ENCODE peak calls at places on chromosomes 5 and 9, in seven cellular contexts. P is stimulated activated naive CD8-positive, alpha-beta T cell treated with anti-CD3 and anti-CD28 coated beads, Interleukin-15, amount 100 ng/mL, for 72 hours; M is NCI-H2029 treated with DMSO at 0.1 percent for 48 hours; N is heart right ventricle; F is nephron progenitor cell; J is neural crest cell; R is activated CD4-positive, alpha-beta T cell treated with anti-CD3 and anti-CD28 coated beads, Interleukin-2, amount 50 U/mL, for 24 hours. K is an unnamed sample.

GRCh38 chr5:149224282-149224681 is 47.4 kb upstream of the AFAP1L1 start:
- DNase-seq in P (no peak), M (no peak), N (peak), F (no peak), J (no peak), R (no peak), K (no peak)

GRCh38 chr9:133277467-133277866 is 2.5 kb upstream of the ABO start:
- DNase-seq in P (no peak), M (no peak), N (no peak), F (no peak), J (no peak), R (no peak), K (no peak)

GRCh38 chr5:59287884-59288283 is 605.6 kb downstream of the PDE4D start:
- DNase-seq in P (no peak), M (no peak), N (no peak), F (no peak), J (no peak), R (no peak), K (no peak)

GRCh38 chr9:32558408-32558914 is 6.1 kb upstream of the TOPORS start:
- DNase-seq in P (no peak), M (no peak), N (no peak), F (no peak), J (no peak), R (no peak), K (no peak)

GRCh38 chr5:36689225-36689624 is 82.8 kb downstream of the SLC1A3 start:
- DNase-seq in P (no peak), M (no peak), N (no peak), F (no peak), J (no peak), R (no peak), K (no peak)

GRCh38 chr9:75238311-75238976 is 150.1 kb downstream of the OSTF1 start:
- DNase-seq in P (peak), M (peak), N (no peak), F (peak), J (peak), R (peak), K (no peak)

GRCh38 chr5:134003064-134003956 is 1.5 kb downstream of the VDAC1 start:
- DNase-seq in P (no peak), M (no peak), N (no peak), F (no peak), J (no peak), R (peak), K (no peak)

GRCh38 chr5:171750316-171750788 is 35.3 kb upstream of the SMIM23 start:
- DNase-seq in P (no peak), M (no peak), N (peak), F (no peak), J (no peak), R (no peak), K (peak)

GRCh38 chr9:8816361-8816760 is 1016.8 kb upstream of the DMAC1 start:
- DNase-seq in P (no peak), M (no peak), N (no peak), F (peak), J (peak), R (no peak), K (no peak)

GRCh38 chr9:29613773-29614172 is 2040.5 kb upstream of the C9orf72 start:
- DNase-seq in P (no peak), M (no peak), N (no peak), F (no peak), J (no peak), R (no peak), K (no peak)

GRCh38 chr5:35487255-35488035 is 130.2 kb upstream of the SPEF2 start:
- DNase-seq in P (no peak), M (no peak), N (no peak), F (no peak), J (no peak), R (no peak), K (no peak)

GRCh38 chr5:67816456-67816855 is 399.1 kb upstream of the PIK3R1 start:
- DNase-seq in P (no peak), M (no peak), N (no peak), F (no peak), J (no peak), R (no peak), K (no peak)

GRCh38 chr5:40503438-40503837 is 176.3 kb upstream of the PTGER4 start:
- DNase-seq in P (peak), M (no peak), N (no peak), F (no peak), J (no peak), R (peak), K (no peak)

GRCh38 chr9:37760416-37761165 is 7.0 kb downstream of the TRMT10B start:
- DNase-seq in P (no peak), M (no peak), N (no peak), F (no peak), J (no peak), R (no peak), K (no peak)

GRCh38 chr5:93022770-93023169 is 558.2 kb downstream of the NR2F1-AS1 start:
- DNase-seq in P (no peak), M (no peak), N (no peak), F (no peak), J (no peak), R (no peak), K (no peak)

GRCh38 chr9:2559212-2560152 is 62.1 kb upstream of the VLDLR start:
- DNase-seq in P (no peak), M (peak), N (peak), F (no peak), J (no peak), R (no peak), K (peak)

GRCh38 chr9:2158729-2159128 is 143.6 kb downstream of the SMARCA2 start:
- DNase-seq in P (no peak), M (no peak), N (no peak), F (no peak), J (no peak), R (no peak), K (no peak)